ENCODE peak calls at places on chromosomes 7 and 10, in seven cellular contexts. B, C, Q, G, N, A and Z are unnamed samples.
A peak's percentile ranks its signal among the peaks of the same experiment; 100 is the strongest.

GRCh38 chr10:4651404-4652037 is 174.5 kb upstream of the AKR1E2 start:
- DNase-seq in G (no peak), N (peak; percentile 27), Q (peak; percentile 20), C (no peak), B (no peak), A (peak; percentile 24), Z (no peak)

GRCh38 chr10:82934429-82934828 is 1059.4 kb downstream of the NRG3 start:
- DNase-seq in N (no peak), A (no peak), Q (no peak), G (no peak), B (no peak), C (peak; percentile 28), Z (peak; percentile 19)

GRCh38 chr10:104622598-104623209 is 18.4 kb upstream of the SORCS3 start:
- DNase-seq in B (no peak), C (peak; percentile 76), N (no peak), G (no peak), Q (peak; percentile 52), A (peak; percentile 51), Z (no peak)

GRCh38 chr10:31121797-31122586 is 90.3 kb upstream of the ZNF438 start:
- DNase-seq in A (no peak), B (no peak), Q (peak; percentile 66), N (peak; percentile 67), G (peak; percentile 46), C (no peak), Z (no peak)

GRCh38 chr10:11898372-11899066 is 75.4 kb downstream of the PROSER2 start:
- DNase-seq in Q (no peak), A (peak; percentile 86), C (peak; percentile 24), N (no peak), G (peak; percentile 30), B (no peak), Z (no peak)

GRCh38 chr7:90759752-90760151 is 163.6 kb downstream of the CDK14 start:
- DNase-seq in Q (no peak), N (no peak), C (no peak), A (no peak), B (no peak), G (no peak), Z (peak; percentile 20)

GRCh38 chr7:107179326-107180163 is 10.7 kb downstream of the HBP1 start:
- DNase-seq in B (no peak), N (peak; percentile 52), C (no peak), G (peak; percentile 43), A (peak; percentile 43), Q (peak; percentile 46), Z (no peak)

GRCh38 chr7:29336851-29337627 is 142.5 kb downstream of the CHN2 start:
- DNase-seq in Q (no peak), C (no peak), B (no peak), N (no peak), G (no peak), A (no peak), Z (no peak)

GRCh38 chr7:27808626-27809025 is 68.7 kb downstream of the TAX1BP1 start:
- DNase-seq in C (no peak), A (peak; percentile 28), G (peak; percentile 80), Q (peak; percentile 86), B (no peak), N (peak; percentile 77), Z (no peak)

GRCh38 chr10:113499066-113499465 is 53.8 kb upstream of the HABP2 start:
- DNase-seq in C (no peak), B (no peak), N (no peak), Q (peak; percentile 53), G (no peak), A (peak; percentile 39), Z (no peak)

GRCh38 chr7:19144661-19145428 is at the start of gene FERD3L:
- DNase-seq in C (peak; percentile 38), Q (peak; percentile 12), G (no peak), N (no peak), B (no peak), A (no peak), Z (no peak)

GRCh38 chr7:36279251-36279925 is 110.3 kb upstream of the ANLN start:
- DNase-seq in Q (no peak), A (no peak), B (no peak), C (no peak), G (peak; percentile 63), N (no peak), Z (no peak)
- H3K4me2 ChIP-seq in Q (no peak overlapping the region), A (peak overlapping the region; percentile 40), B (no peak overlapping the region), C (no peak overlapping the region), G (peak overlapping the region; percentile 39), N (peak overlapping the region; percentile 15), Z (no peak overlapping the region)

GRCh38 chr7:125136755-125137547 is 207.3 kb upstream of the POT1 start:
- DNase-seq in Q (no peak), C (no peak), B (no peak), A (peak; percentile 61), N (peak; percentile 37), G (peak; percentile 7), Z (peak; percentile 88)
- H3K4me2 ChIP-seq in Q (no peak overlapping the region), C (no peak overlapping the region), B (no peak overlapping the region), A (peak overlapping the region; percentile 56), N (peak overlapping the region; percentile 37), G (no peak overlapping the region), Z (peak overlapping the region; percentile 91)

GRCh38 chr7:150717821-150718420 is 1.5 kb downstream of the GIMAP1 start:
- DNase-seq in Q (no peak), N (no peak), C (no peak), B (no peak), A (no peak), G (no peak), Z (peak; percentile 52)

GRCh38 chr7:150722403-150723065 is 6.1 kb downstream of the GIMAP1 start:
- DNase-seq in Q (no peak), B (no peak), A (no peak), G (no peak), N (no peak), C (no peak), Z (peak; percentile 72)

GRCh38 chr7:150721970-150722373 is 5.6 kb downstream of the GIMAP1 start:
- DNase-seq in B (no peak), G (no peak), C (no peak), A (no peak), N (no peak), Q (no peak), Z (no peak)

GRCh38 chr7:150723467-150723866 is 7.1 kb downstream of the GIMAP1 start:
- DNase-seq in G (no peak), B (no peak), C (no peak), N (no peak), Q (no peak), A (no peak), Z (no peak)

DNA sequence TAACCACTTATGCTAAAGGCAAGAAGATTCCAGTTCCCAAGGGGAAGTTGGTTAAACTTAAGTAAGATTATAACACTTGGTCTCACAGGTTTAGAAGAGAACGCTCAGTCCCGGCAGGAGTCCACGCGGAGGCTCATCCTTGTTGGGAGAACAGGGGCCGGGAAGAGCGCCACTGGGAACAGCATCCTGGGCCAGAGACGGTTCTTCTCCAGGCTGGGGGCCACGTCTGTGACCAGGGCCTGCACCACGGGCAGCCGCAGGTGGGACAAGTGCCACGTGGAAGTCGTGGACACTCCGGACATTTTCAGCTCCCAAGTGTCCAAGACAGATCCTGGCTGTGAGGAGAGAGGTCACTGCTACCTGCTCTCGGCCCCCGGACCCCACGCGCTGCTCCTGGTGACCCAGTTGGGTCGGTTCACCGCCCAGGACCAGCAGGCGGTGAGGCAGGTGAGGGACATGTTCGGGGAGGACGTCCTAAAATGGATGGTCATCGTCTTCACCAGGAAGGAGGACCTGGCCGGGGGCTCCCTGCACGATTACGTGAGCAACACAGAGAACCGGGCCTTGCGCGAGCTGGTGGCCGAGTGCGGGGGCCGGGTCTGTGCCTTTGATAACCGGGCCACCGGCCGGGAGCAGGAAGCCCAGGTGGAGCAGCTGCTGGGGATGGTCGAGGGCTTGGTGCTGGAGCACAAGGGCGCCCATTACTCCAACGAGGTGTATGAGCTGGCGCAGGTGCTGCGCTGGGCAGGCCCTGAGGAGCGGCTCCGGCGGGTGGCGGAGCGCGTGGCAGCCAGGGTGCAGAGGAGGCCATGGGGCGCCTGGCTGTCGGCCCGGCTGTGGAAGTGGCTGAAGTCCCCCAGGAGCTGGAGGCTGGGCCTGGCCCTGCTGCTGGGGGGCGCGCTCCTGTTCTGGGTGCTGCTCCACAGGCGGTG is 3.8 kb downstream of the GIMAP1 start:
- DNase-seq in C (no peak), N (no peak), Q (no peak), A (no peak), G (no peak), B (no peak), Z (no peak)
- H3K4me2 ChIP-seq in C (no peak overlapping the region), N (no peak overlapping the region), Q (no peak overlapping the region), A (no peak overlapping the region), G (no peak overlapping the region), B (no peak overlapping the region), Z (no peak overlapping the region)

GRCh38 chr7:66556549-66557213 is 72.0 kb upstream of the KCTD7 start:
- DNase-seq in A (no peak), Q (no peak), N (no peak), C (no peak), B (no peak), G (no peak), Z (no peak)

GRCh38 chr7:66557214-66558200 is 71.2 kb upstream of the KCTD7 start:
- DNase-seq in N (no peak), Q (peak; percentile 69), G (peak; percentile 31), C (peak; percentile 89), A (peak; percentile 43), B (no peak), Z (peak; percentile 32)

GRCh38 chr7:66558660-66559465 is 69.8 kb upstream of the KCTD7 start:
- DNase-seq in Q (peak; percentile 43), B (no peak), A (peak; percentile 11), C (peak; percentile 55), G (no peak), N (no peak), Z (no peak)

GRCh38 chr7:66556177-66556548 is 72.5 kb upstream of the KCTD7 start:
- DNase-seq in A (no peak), N (no peak), C (no peak), G (no peak), B (no peak), Q (no peak), Z (no peak)

DNA sequence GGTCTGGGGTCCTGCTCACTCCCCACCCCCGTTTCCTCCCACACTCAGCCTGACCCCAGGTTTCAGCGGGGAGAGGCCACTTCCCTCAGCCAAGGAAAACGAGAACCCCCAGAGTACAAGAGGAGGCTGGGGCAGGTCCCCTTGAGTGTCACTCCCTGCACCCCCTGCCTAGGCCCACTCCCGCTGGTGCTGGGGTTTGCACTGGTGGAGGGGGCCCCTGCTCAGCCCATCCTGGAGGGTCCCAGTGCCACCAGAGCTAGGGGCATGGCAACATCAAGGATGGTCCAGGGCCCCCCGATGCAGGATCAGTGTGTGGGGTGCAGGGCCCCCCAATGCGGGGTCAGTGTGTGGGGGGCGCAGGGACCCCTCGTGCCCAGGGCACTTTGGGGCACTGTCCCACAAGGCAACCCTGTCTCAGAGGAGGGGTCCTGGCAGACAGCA is 70.5 kb upstream of the KCTD7 start:
- DNase-seq in G (no peak), Q (no peak), A (no peak), N (no peak), C (no peak), B (no peak), Z (no peak)
- H3K4me2 ChIP-seq in G (no peak overlapping the region), Q (no peak overlapping the region), A (no peak overlapping the region), N (no peak overlapping the region), C (no peak overlapping the region), B (no peak overlapping the region), Z (no peak overlapping the region)